ENCODE peak calls at places on chromosome 4, in eight cellular contexts. F is kidney tubule cell, K is foreskin fibroblast, E is nucleus accumbens, Y is caudate nucleus, R is ureter, U is hypothalamus, D is HEK293T. B is an unnamed sample.
A peak's percentile ranks its signal among the peaks of the same experiment; 100 is the strongest.

GRCh38 chr4:54090804-54091623 is 8.9 kb upstream of the GSX2 start:
- DNase-seq in F (peak; percentile 51), K (peak; percentile 54), E (peak; percentile 10), Y (no peak), R (no peak), U (no peak), D (no peak), B (peak; percentile 51)

GRCh38 chr4:88841635-88842034 is 144.0 kb upstream of the NAP1L5 start:
- DNase-seq in F (no peak), K (peak; percentile 72), E (no peak), Y (no peak), R (no peak), U (no peak), D (no peak), B (no peak)

GRCh38 chr4:57094482-57095223 is 15.5 kb downstream of the IGFBP7 start:
- DNase-seq in F (peak; percentile 89), K (no peak), E (no peak), Y (no peak), R (no peak), U (no peak), D (no peak), B (no peak)

GRCh38 chr4:188161167-188161566 is 21.9 kb downstream of the TRIML1 start:
- DNase-seq in F (no peak), K (no peak), E (no peak), Y (no peak), R (no peak), U (no peak), D (no peak), B (no peak)

GRCh38 chr4:107255596-107255995 is 219.5 kb upstream of the DKK2 start:
- DNase-seq in F (no peak), K (no peak), E (no peak), Y (no peak), R (no peak), U (no peak), D (no peak), B (no peak)

GRCh38 chr4:4717692-4718091 is 141.8 kb upstream of the MSX1 start:
- DNase-seq in F (peak; percentile 71), K (no peak), E (no peak), Y (no peak), R (no peak), U (no peak), D (no peak), B (no peak)

GRCh38 chr4:52865305-52865704 is 3.2 kb downstream of the RASL11B start:
- DNase-seq in F (no peak), K (no peak), E (no peak), Y (no peak), R (no peak), U (no peak), D (no peak), B (no peak)

GRCh38 chr4:145538636-145539035 is 57.0 kb downstream of the SMAD1 start:
- DNase-seq in F (no peak), K (no peak), E (no peak), Y (no peak), R (no peak), U (no peak), D (no peak), B (no peak)

GRCh38 chr4:123740236-123740635 is 343.6 kb downstream of the SPRY1 start:
- DNase-seq in F (no peak), K (no peak), E (no peak), Y (no peak), R (no peak), U (no peak), D (no peak), B (no peak)

GRCh38 chr4:58776627-58777026 is 1666.4 kb upstream of the IGFBP7 start:
- DNase-seq in F (peak; percentile 59), K (no peak), E (no peak), Y (no peak), R (no peak), U (no peak), D (no peak), B (no peak)

GRCh38 chr4:20624783-20625364 is 75.4 kb upstream of the PACRGL start:
- DNase-seq in F (no peak), K (no peak), E (no peak), Y (no peak), R (no peak), U (no peak), D (no peak), B (no peak)

GRCh38 chr4:140092094-140092820 is 61.7 kb downstream of the MAML3 start:
- DNase-seq in F (no peak), K (no peak), E (peak; percentile 16), Y (peak; percentile 18), R (no peak), U (peak; percentile 15), D (peak; percentile 43), B (peak; percentile 43)

GRCh38 chr4:185082549-185082948 is 60.5 kb upstream of the SLC25A4 start:
- DNase-seq in F (peak; percentile 28), K (peak; percentile 7), E (no peak), Y (no peak), R (no peak), U (no peak), D (no peak), B (no peak)

GRCh38 chr4:166386491-166387367 is 513.7 kb downstream of the TLL1 start:
- DNase-seq in F (no peak), K (no peak), E (no peak), Y (no peak), R (no peak), U (no peak), D (no peak), B (no peak)

GRCh38 chr4:94968493-94968892 is 210.7 kb downstream of the BMPR1B start:
- DNase-seq in F (no peak), K (no peak), E (no peak), Y (no peak), R (no peak), U (no peak), D (no peak), B (no peak)

GRCh38 chr4:20368926-20369325 is 117.2 kb downstream of the SLIT2 start:
- DNase-seq in F (no peak), K (peak; percentile 17), E (no peak), Y (no peak), R (no peak), U (no peak), D (no peak), B (no peak)

GRCh38 chr4:37826282-37827029 is at the start of gene PGM2:
- DNase-seq in F (peak; percentile 89), K (peak; percentile 80), E (peak; percentile 81), Y (peak; percentile 39), R (peak; percentile 91), U (peak; percentile 59), D (peak; percentile 76), B (peak; percentile 89)

GRCh38 chr4:128979934-128980333 is 113.4 kb downstream of the SCLT1 start:
- DNase-seq in F (peak; percentile 82), K (peak; percentile 68), E (no peak), Y (no peak), R (no peak), U (no peak), D (no peak), B (no peak)

GRCh38 chr4:114019276-114019971 is 40.0 kb upstream of the ARSJ start:
- DNase-seq in F (no peak), K (no peak), E (no peak), Y (no peak), R (no peak), U (no peak), D (no peak), B (no peak)

GRCh38 chr4:8067945-8068894 is 90.4 kb downstream of the ABLIM2 start:
- DNase-seq in F (no peak), K (no peak), E (no peak), Y (no peak), R (no peak), U (no peak), D (no peak), B (no peak)

GRCh38 chr4:115360441-115360840 is 247.0 kb upstream of the NDST4 start:
- DNase-seq in F (no peak), K (peak; percentile 28), E (no peak), Y (no peak), R (no peak), U (no peak), D (no peak), B (no peak)

GRCh38 chr4:149830823-149831222 is 15.2 kb upstream of the IQCM start:
- DNase-seq in F (no peak), K (no peak), E (no peak), Y (no peak), R (no peak), U (no peak), D (no peak), B (no peak)

GRCh38 chr4:76341063-76341462 is 34.5 kb downstream of the STBD1 start:
- DNase-seq in F (peak; percentile 46), K (peak; percentile 15), E (no peak), Y (no peak), R (no peak), U (no peak), D (no peak), B (no peak)

GRCh38 chr4:1532549-1533395 is 126.5 kb upstream of the NKX1-1 start:
- DNase-seq in F (no peak), K (no peak), E (no peak), Y (no peak), R (no peak), U (no peak), D (no peak), B (no peak)

GRCh38 chr4:101102114-101102752 is 245.1 kb downstream of the PPP3CA start:
- DNase-seq in F (no peak), K (peak; percentile 80), E (no peak), Y (no peak), R (peak; percentile 58), U (no peak), D (no peak), B (peak; percentile 42)

GRCh38 chr4:27123050-27123768 is 262.6 kb downstream of the STIM2 start:
- DNase-seq in F (peak; percentile 88), K (no peak), E (no peak), Y (no peak), R (no peak), U (no peak), D (no peak), B (no peak)

GRCh38 chr4:10061650-10062415 is 40.5 kb upstream of the SLC2A9 start:
- DNase-seq in F (peak; percentile 55), K (no peak), E (no peak), Y (no peak), R (no peak), U (no peak), D (no peak), B (no peak)